ENCODE peak calls at places on chromosome 1, in seven cellular contexts. R, G, Y, N, J, D and V are unnamed samples.

GRCh38 chr1:109530457-109531204 is 9.0 kb upstream of the GPR61 start:
- DNase-seq in R (no peak), G (no peak), Y (no peak), N (no peak), J (no peak), D (no peak), V (no peak)

GRCh38 chr1:27719286-27720251 is 6.2 kb upstream of the FAM76A start:
- DNase-seq in R (no peak), G (no peak), Y (no peak), N (no peak), J (no peak), D (peak), V (no peak)

GRCh38 chr1:197915217-197915616 is 2.0 kb upstream of the LHX9 start:
- DNase-seq in R (no peak), G (no peak), Y (peak), N (no peak), J (no peak), D (no peak), V (no peak)

GRCh38 chr1:175514309-175515001 is 228.9 kb downstream of the TNR start:
- DNase-seq in R (peak), G (no peak), Y (no peak), N (no peak), J (no peak), D (peak), V (peak)

GRCh38 chr1:237962985-237963384 is 72.3 kb upstream of the ZP4 start:
- DNase-seq in R (no peak), G (no peak), Y (no peak), N (no peak), J (no peak), D (no peak), V (no peak)

GRCh38 chr1:244834596-244835275 is 722 bp upstream of the COX20 start:
- DNase-seq in R (peak), G (no peak), Y (peak), N (peak), J (peak), D (peak), V (peak)

GRCh38 chr1:66175581-66175980 is 358.4 kb upstream of the SGIP1 start:
- DNase-seq in R (no peak), G (no peak), Y (no peak), N (no peak), J (no peak), D (no peak), V (no peak)

GRCh38 chr1:224182057-224182865 is 779 bp upstream of the DEGS1 start:
- DNase-seq in R (no peak), G (peak), Y (no peak), N (no peak), J (no peak), D (no peak), V (peak)

GRCh38 chr1:193115629-193116227 is 6.1 kb upstream of the CDC73 start:
- DNase-seq in R (peak), G (no peak), Y (no peak), N (no peak), J (no peak), D (peak), V (peak)

GRCh38 chr1:18970358-18970757 is 13.9 kb upstream of the IFFO2 start:
- DNase-seq in R (no peak), G (no peak), Y (no peak), N (no peak), J (no peak), D (no peak), V (no peak)

GRCh38 chr1:22025368-22026154 is 24.1 kb downstream of the CELA3A start:
- DNase-seq in R (peak), G (peak), Y (peak), N (peak), J (peak), D (peak), V (peak)

GRCh38 chr1:32182060-32182459 is 2.6 kb downstream of the TXLNA start:
- DNase-seq in R (no peak), G (no peak), Y (no peak), N (no peak), J (no peak), D (no peak), V (no peak)

GRCh38 chr1:160768295-160768657 is 27.7 kb upstream of the LY9 start:
- DNase-seq in R (no peak), G (no peak), Y (peak), N (peak), J (no peak), D (peak), V (no peak)
- H3K4me3 ChIP-seq in R (no peak), G (no peak), Y (no peak), N (peak), J (no peak), D (no peak), V (no peak)

GRCh38 chr1:24201941-24202440 is 14.9 kb upstream of the IFNLR1 start:
- DNase-seq in R (peak), G (no peak), Y (peak), N (peak), J (peak), D (peak), V (peak)
- TF ChIP-seq CTCF in R (peak), G (no peak), Y (peak), N (peak), J (peak), D (peak), V (peak)

GRCh38 chr1:110916274-110916668 is 43.3 kb downstream of the CD53 start:
- DNase-seq in R (no peak), G (no peak), Y (no peak), N (no peak), J (no peak), D (no peak), V (no peak)
- H3K4me3 ChIP-seq in R (no peak), G (no peak), Y (no peak), N (no peak), J (no peak), D (no peak), V (no peak)

GRCh38 chr1:156772222-156772621 is 4.9 kb downstream of the PRCC start:
- DNase-seq in R (no peak), G (no peak), Y (no peak), N (no peak), J (no peak), D (no peak), V (no peak)
- TF ChIP-seq CTCF in R (no peak), G (no peak), Y (peak), N (no peak), J (no peak), D (peak), V (peak)

GRCh38 chr1:204293605-204294365 is 65.9 kb downstream of the PLEKHA6 start:
- DNase-seq in R (no peak), G (no peak), Y (no peak), N (peak), J (no peak), D (peak), V (no peak)

GRCh38 chr1:204299828-204300365 is 59.8 kb downstream of the PLEKHA6 start:
- DNase-seq in R (no peak), G (no peak), Y (no peak), N (no peak), J (no peak), D (no peak), V (no peak)

GRCh38 chr1:204295666-204296065 is 64.1 kb downstream of the PLEKHA6 start:
- DNase-seq in R (no peak), G (peak), Y (no peak), N (no peak), J (no peak), D (no peak), V (no peak)

GRCh38 chr1:204294371-204294770 is 65.4 kb downstream of the PLEKHA6 start:
- DNase-seq in R (no peak), G (peak), Y (no peak), N (peak), J (no peak), D (peak), V (peak)

DNA sequence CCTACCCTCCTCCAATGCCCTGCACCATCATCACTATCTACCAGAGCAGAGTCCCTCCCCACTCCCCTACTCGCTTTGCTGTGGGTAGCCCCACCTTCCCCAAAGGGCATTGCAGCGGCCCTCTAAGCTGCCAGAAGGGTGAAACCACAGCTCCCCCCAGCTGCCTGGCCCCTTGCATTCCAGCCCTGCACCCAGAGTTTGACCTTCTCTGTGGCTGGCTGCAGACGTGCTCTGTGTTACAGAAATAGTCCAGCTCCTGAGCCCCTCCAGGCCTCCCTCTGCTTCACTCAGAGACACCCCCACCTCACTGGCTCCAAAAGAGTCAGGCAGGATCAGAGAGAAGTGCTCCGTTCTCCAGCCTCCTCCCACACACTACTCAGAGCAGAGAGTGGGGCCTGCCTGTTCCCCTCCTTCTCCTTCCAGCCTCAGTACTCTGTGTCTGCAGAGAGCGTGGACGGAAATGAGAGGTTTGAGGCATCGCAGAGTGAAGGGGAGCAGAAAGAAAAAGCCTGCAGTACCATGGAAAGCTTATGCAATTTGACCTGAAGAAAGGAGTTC is 63.2 kb downstream of the PLEKHA6 start:
- DNase-seq in R (no peak), G (peak), Y (no peak), N (no peak), J (no peak), D (peak), V (no peak)
- H3K4me3 ChIP-seq in R (no peak), G (no peak), Y (no peak), N (no peak), J (no peak), D (no peak), V (no peak)

DNA sequence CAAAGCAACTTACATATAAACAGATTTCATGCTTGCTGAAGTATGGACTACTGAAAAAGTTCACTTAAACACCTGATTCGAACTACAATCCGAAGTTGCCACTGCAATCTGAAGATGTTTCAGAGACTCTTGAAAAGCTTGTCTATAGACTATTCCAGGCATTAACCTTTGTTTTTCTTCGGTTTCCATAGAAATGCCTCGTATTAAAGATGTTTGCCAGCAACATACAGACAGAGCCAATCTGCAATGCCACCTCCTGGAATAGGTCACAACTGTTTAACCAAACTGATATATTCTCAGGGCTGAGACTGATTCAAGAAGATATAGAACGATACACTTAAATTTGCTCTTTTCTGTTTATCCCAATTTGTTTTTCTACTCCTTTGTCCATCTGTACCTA is 28.9 kb upstream of the DMRTB1 start:
- DNase-seq in R (no peak), G (no peak), Y (no peak), N (no peak), J (no peak), D (no peak), V (no peak)
- TF ChIP-seq CTCF in R (no peak), G (no peak), Y (no peak), N (no peak), J (no peak), D (no peak), V (no peak)